ENCODE peak calls at places on chromosomes 16 and 17, in six cellular contexts. T is heart left ventricle, F is mammary epithelial cell, K is heart right ventricle, V is sigmoid colon, O is MCF 10A. G is an unnamed sample.

GRCh38 chr16:56625140-56625942 is at the start of gene MT1E:
- DNase-seq in T (peak), F (peak), K (peak), V (peak), O (peak), G (no peak)

GRCh38 chr16:8975039-8975438 is 11.3 kb upstream of the USP7 start:
- DNase-seq in T (no peak), F (no peak), K (no peak), V (no peak), O (no peak), G (no peak)

GRCh38 chr17:20944014-20944905 is 98.6 kb downstream of the USP22 start:
- DNase-seq in T (no peak), F (peak), K (no peak), V (no peak), O (peak), G (no peak)

GRCh38 chr16:20675488-20676267 is 21.8 kb downstream of the ACSM1 start:
- DNase-seq in T (no peak), F (peak), K (no peak), V (peak), O (peak), G (no peak)

GRCh38 chr17:77100009-77100408 is 40.8 kb upstream of the SEC14L1 start:
- DNase-seq in T (peak), F (no peak), K (peak), V (peak), O (no peak), G (no peak)

GRCh38 chr16:84947996-84948854 is 63.1 kb downstream of the ZDHHC7 start:
- DNase-seq in T (no peak), F (no peak), K (no peak), V (no peak), O (no peak), G (no peak)

GRCh38 chr16:84430860-84431259 is 62.5 kb downstream of the ATP2C2 start:
- DNase-seq in T (no peak), F (no peak), K (no peak), V (no peak), O (no peak), G (no peak)

GRCh38 chr16:4316103-4316731 is 350 bp downstream of the GLIS2 start:
- DNase-seq in T (no peak), F (peak), K (no peak), V (peak), O (peak), G (peak)

GRCh38 chr17:79843917-79844815 is 4.9 kb upstream of the CBX4 start:
- DNase-seq in T (peak), F (peak), K (peak), V (peak), O (peak), G (no peak)

GRCh38 chr17:39208893-39209292 is 8.8 kb downstream of the RPL19 start:
- DNase-seq in T (no peak), F (no peak), K (no peak), V (no peak), O (peak), G (no peak)

GRCh38 chr17:58096892-58097291 is 13.7 kb downstream of the DYNLL2 start:
- DNase-seq in T (no peak), F (no peak), K (no peak), V (no peak), O (no peak), G (no peak)
- TF ChIP-seq CTCF in T (no peak), F (peak), K (no peak), V (no peak), O (no peak), G (no peak)

DNA sequence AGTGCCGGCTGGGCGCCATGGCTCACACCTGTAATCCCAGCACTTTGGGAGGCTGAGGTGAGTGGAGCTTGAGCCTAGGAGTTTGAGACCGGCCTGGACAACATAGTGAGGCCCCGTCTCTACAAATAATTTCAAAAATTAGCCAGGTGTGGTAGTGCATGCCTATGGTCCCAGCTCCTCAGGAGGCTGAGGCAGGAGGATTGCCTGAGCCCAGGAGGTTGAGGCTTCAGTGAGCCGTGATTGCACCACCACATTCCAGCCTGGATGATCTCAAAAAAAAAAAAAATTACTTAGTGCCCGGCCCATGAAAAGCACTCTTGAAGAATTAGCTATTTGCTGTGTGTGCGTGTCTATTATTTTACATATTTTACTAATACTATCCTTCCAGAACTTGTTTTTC is 9.6 kb downstream of the GPRC5C start:
- DNase-seq in T (no peak), F (no peak), K (no peak), V (no peak), O (no peak), G (no peak)
- TF ChIP-seq CTCF in T (no peak), F (no peak), K (no peak), V (no peak), O (no peak), G (no peak)

GRCh38 chr17:63948521-63948920 is 16.4 kb upstream of the CD79B start:
- DNase-seq in T (no peak), F (no peak), K (no peak), V (no peak), O (no peak), G (no peak)

GRCh38 chr17:63954402-63955063 is 18.2 kb downstream of the SCN4A start:
- DNase-seq in T (no peak), F (no peak), K (no peak), V (no peak), O (no peak), G (no peak)

GRCh38 chr17:63947711-63948330 is 15.7 kb upstream of the CD79B start:
- DNase-seq in T (no peak), F (no peak), K (no peak), V (no peak), O (no peak), G (no peak)

GRCh38 chr17:63949576-63950250 is 17.6 kb upstream of the CD79B start:
- DNase-seq in T (no peak), F (no peak), K (no peak), V (no peak), O (no peak), G (no peak)

DNA sequence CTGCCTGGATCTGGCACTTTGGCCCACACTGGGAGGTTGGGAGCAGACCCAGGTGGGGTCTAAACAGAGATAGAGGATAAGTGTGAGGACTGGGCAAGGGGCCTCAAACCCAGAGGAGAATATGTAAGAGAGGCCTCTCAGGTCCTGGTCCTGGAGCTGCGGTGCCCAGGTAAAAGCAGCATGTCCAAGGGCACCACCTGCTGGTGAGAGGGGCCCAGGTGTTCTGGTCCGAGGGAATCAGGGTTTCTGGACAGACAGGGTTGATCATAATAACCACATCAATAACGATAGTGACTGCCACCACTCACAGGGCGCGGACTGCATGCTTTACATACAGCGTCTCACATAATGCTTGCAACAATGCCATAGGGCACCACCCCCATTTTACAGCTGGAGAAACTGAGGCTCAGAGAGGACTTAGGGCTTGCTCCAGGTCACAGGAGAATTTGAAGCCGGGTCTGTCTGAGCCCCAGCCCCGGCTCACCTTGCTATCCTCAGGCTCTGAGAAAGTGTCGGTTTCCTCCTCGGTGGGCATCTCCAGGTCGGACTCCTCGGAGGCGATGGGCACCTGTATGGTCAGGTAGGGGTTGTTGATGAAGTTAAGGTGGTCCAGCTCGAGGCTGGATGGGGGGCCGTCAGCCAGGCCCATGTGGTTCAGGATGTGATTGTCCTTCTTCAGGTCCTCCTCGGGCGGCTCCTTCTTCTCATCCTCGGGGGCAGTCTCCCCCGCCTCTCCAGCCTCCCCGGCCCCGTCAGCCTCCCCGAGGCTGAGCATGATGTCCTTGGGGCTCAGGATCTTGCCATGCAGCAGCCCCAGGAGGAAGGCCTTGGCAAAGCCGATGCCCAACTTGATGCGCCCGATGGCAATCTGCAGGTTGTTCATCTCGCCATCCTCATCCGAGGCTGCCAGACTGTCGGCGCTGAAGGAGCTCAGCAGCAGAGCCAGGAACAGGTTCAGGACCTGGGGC is 19.1 kb upstream of the CD79B start:
- DNase-seq in T (no peak), F (peak), K (no peak), V (no peak), O (peak), G (no peak)
- TF ChIP-seq CTCF in T (no peak), F (peak), K (peak), V (no peak), O (peak), G (no peak)

GRCh38 chr17:48070195-48070594 is 22.0 kb downstream of the NFE2L1 start:
- DNase-seq in T (no peak), F (no peak), K (no peak), V (no peak), O (no peak), G (no peak)

GRCh38 chr17:48067245-48067644 is 19.1 kb downstream of the NFE2L1 start:
- DNase-seq in T (no peak), F (no peak), K (no peak), V (peak), O (no peak), G (no peak)

GRCh38 chr17:48066192-48066591 is 18.0 kb downstream of the NFE2L1 start:
- DNase-seq in T (no peak), F (no peak), K (no peak), V (no peak), O (no peak), G (no peak)

GRCh38 chr17:48066656-48067055 is 18.5 kb downstream of the NFE2L1 start:
- DNase-seq in T (no peak), F (no peak), K (no peak), V (no peak), O (no peak), G (no peak)

DNA sequence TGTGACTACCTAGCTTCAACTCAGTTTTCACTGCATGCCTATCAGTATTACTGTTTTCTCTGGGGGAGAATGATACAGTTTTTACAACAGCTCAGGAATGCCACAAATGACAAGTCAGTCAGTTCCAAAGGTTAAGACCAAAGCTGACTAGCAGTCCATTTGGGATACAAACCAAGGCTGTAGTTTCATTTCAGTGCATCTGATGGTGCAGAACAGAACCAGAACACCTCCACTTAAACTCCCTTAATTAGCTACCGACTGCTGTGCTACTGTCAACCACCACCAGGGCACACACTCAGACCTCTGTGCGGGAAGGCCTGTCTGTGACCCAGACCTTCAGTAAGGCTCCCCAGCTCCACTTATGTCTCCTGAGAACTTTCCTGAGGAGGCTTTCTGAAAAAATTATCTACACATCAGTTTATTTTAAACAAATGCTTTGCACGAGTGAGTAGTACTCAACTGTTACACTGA is 20.4 kb downstream of the NFE2L1 start:
- DNase-seq in T (no peak), F (no peak), K (no peak), V (peak), O (no peak), G (no peak)
- TF ChIP-seq CTCF in T (no peak), F (peak), K (peak), V (peak), O (peak), G (peak)

GRCh38 chr17:15233022-15233805 is 31.9 kb downstream of the PMP22 start:
- DNase-seq in T (no peak), F (peak), K (no peak), V (no peak), O (peak), G (no peak)
- TF ChIP-seq CTCF in T (peak), F (peak), K (peak), V (no peak), O (peak), G (peak)

GRCh38 chr16:26765087-26765486 is 301.6 kb upstream of the C16orf82 start:
- DNase-seq in T (no peak), F (no peak), K (no peak), V (no peak), O (no peak), G (no peak)
- TF ChIP-seq CTCF in T (no peak), F (peak), K (peak), V (no peak), O (no peak), G (no peak)

GRCh38 chr16:54432481-54433229 is 146.1 kb upstream of the IRX3 start:
- DNase-seq in T (no peak), F (no peak), K (no peak), V (no peak), O (no peak), G (no peak)
- TF ChIP-seq CTCF in T (no peak), F (no peak), K (no peak), V (no peak), O (no peak), G (no peak)

GRCh38 chr16:71440669-71441347 is 1.0 kb downstream of the TLE7 start:
- DNase-seq in T (no peak), F (no peak), K (no peak), V (no peak), O (no peak), G (no peak)
- TF ChIP-seq CTCF in T (no peak), F (peak), K (no peak), V (no peak), O (no peak), G (no peak)

GRCh38 chr17:40284085-40284713 is 3.5 kb upstream of the CDC6 start:
- DNase-seq in T (no peak), F (peak), K (no peak), V (no peak), O (no peak), G (no peak)
- TF ChIP-seq CTCF in T (no peak), F (peak), K (peak), V (no peak), O (peak), G (peak)